ENCODE peak calls at places on chromosomes 7 and 10, in five cellular contexts. One of them, this sample, is unnamed.

GRCh38 chr10:5575482-5576153 is 50.9 kb downstream of the CALML3 start:
- DNase-seq in posterior cingulate gyrus: no peak
- DNase-seq in HuH-7.5: no peak
- DNase-seq in activated effector memory CD4-positive, alpha-beta T cell treated with anti-CD3 and anti-CD28 coated beads, Interleukin-2, amount 50 U/mL, for 16 hours: peak; percentile 46
- DNase-seq in aorta: peak; percentile 75
- DNase-seq in this sample: peak; percentile 49

GRCh38 chr10:87771871-87772500 is 46.0 kb downstream of the ATAD1 start:
- DNase-seq in posterior cingulate gyrus: no peak
- DNase-seq in HuH-7.5: no peak
- DNase-seq in activated effector memory CD4-positive, alpha-beta T cell treated with anti-CD3 and anti-CD28 coated beads, Interleukin-2, amount 50 U/mL, for 16 hours: no peak
- DNase-seq in aorta: no peak
- DNase-seq in this sample: no peak

GRCh38 chr7:28407643-28408042 is 4.7 kb upstream of the CREB5 start:
- DNase-seq in posterior cingulate gyrus: no peak
- DNase-seq in HuH-7.5: peak; percentile 25
- DNase-seq in activated effector memory CD4-positive, alpha-beta T cell treated with anti-CD3 and anti-CD28 coated beads, Interleukin-2, amount 50 U/mL, for 16 hours: no peak
- DNase-seq in aorta: no peak
- DNase-seq in this sample: no peak

GRCh38 chr10:59285848-59286247 is 76.5 kb downstream of the FAM13C start:
- DNase-seq in posterior cingulate gyrus: no peak
- DNase-seq in HuH-7.5: no peak
- DNase-seq in activated effector memory CD4-positive, alpha-beta T cell treated with anti-CD3 and anti-CD28 coated beads, Interleukin-2, amount 50 U/mL, for 16 hours: no peak
- DNase-seq in aorta: no peak
- DNase-seq in this sample: no peak

GRCh38 chr7:44213206-44213871 is 12.6 kb downstream of the YKT6 start:
- DNase-seq in posterior cingulate gyrus: no peak
- DNase-seq in HuH-7.5: no peak
- DNase-seq in activated effector memory CD4-positive, alpha-beta T cell treated with anti-CD3 and anti-CD28 coated beads, Interleukin-2, amount 50 U/mL, for 16 hours: no peak
- DNase-seq in aorta: no peak
- DNase-seq in this sample: no peak

GRCh38 chr7:118029881-118030422 is 154.0 kb upstream of the LSM8 start:
- DNase-seq in posterior cingulate gyrus: no peak
- DNase-seq in HuH-7.5: no peak
- DNase-seq in activated effector memory CD4-positive, alpha-beta T cell treated with anti-CD3 and anti-CD28 coated beads, Interleukin-2, amount 50 U/mL, for 16 hours: no peak
- DNase-seq in aorta: no peak
- DNase-seq in this sample: no peak

GRCh38 chr10:11658801-11659368 is 47.4 kb upstream of the USP6NL start:
- DNase-seq in posterior cingulate gyrus: no peak
- DNase-seq in HuH-7.5: no peak
- DNase-seq in activated effector memory CD4-positive, alpha-beta T cell treated with anti-CD3 and anti-CD28 coated beads, Interleukin-2, amount 50 U/mL, for 16 hours: no peak
- DNase-seq in aorta: no peak
- DNase-seq in this sample: no peak

GRCh38 chr10:5692476-5693358 is 8.1 kb downstream of the TASOR2 start:
- DNase-seq in posterior cingulate gyrus: peak; percentile 40
- DNase-seq in HuH-7.5: no peak
- DNase-seq in activated effector memory CD4-positive, alpha-beta T cell treated with anti-CD3 and anti-CD28 coated beads, Interleukin-2, amount 50 U/mL, for 16 hours: peak; percentile 85
- DNase-seq in aorta: peak; percentile 83
- DNase-seq in this sample: no peak

GRCh38 chr10:22833781-22834180 is 94.1 kb upstream of the ARMC3 start:
- DNase-seq in posterior cingulate gyrus: no peak
- DNase-seq in HuH-7.5: no peak
- DNase-seq in activated effector memory CD4-positive, alpha-beta T cell treated with anti-CD3 and anti-CD28 coated beads, Interleukin-2, amount 50 U/mL, for 16 hours: no peak
- DNase-seq in aorta: no peak
- DNase-seq in this sample: no peak

GRCh38 chr10:127907411-127908105 is 655 bp downstream of the PTPRE start:
- DNase-seq in posterior cingulate gyrus: peak; percentile 44
- DNase-seq in HuH-7.5: no peak
- DNase-seq in activated effector memory CD4-positive, alpha-beta T cell treated with anti-CD3 and anti-CD28 coated beads, Interleukin-2, amount 50 U/mL, for 16 hours: no peak
- DNase-seq in aorta: peak; percentile 86
- DNase-seq in this sample: peak; percentile 49

GRCh38 chr10:5628798-5629788 is 37.3 kb downstream of the ASB13 start:
- DNase-seq in posterior cingulate gyrus: no peak
- DNase-seq in HuH-7.5: no peak
- DNase-seq in activated effector memory CD4-positive, alpha-beta T cell treated with anti-CD3 and anti-CD28 coated beads, Interleukin-2, amount 50 U/mL, for 16 hours: no peak
- DNase-seq in aorta: no peak
- DNase-seq in this sample: peak; percentile 63

GRCh38 chr10:97858001-97858439 is 8.4 kb downstream of the GOLGA7B start:
- DNase-seq in posterior cingulate gyrus: no peak
- DNase-seq in HuH-7.5: no peak
- DNase-seq in activated effector memory CD4-positive, alpha-beta T cell treated with anti-CD3 and anti-CD28 coated beads, Interleukin-2, amount 50 U/mL, for 16 hours: no peak
- DNase-seq in aorta: no peak
- DNase-seq in this sample: no peak

GRCh38 chr7:32043688-32044087 is 26.5 kb downstream of the PDE1C start:
- DNase-seq in posterior cingulate gyrus: no peak
- DNase-seq in HuH-7.5: no peak
- DNase-seq in activated effector memory CD4-positive, alpha-beta T cell treated with anti-CD3 and anti-CD28 coated beads, Interleukin-2, amount 50 U/mL, for 16 hours: no peak
- DNase-seq in aorta: no peak
- DNase-seq in this sample: no peak

GRCh38 chr7:68865351-68865885 is 732.9 kb upstream of the AUTS2 start:
- DNase-seq in posterior cingulate gyrus: no peak
- DNase-seq in HuH-7.5: no peak
- DNase-seq in activated effector memory CD4-positive, alpha-beta T cell treated with anti-CD3 and anti-CD28 coated beads, Interleukin-2, amount 50 U/mL, for 16 hours: no peak
- DNase-seq in aorta: no peak
- DNase-seq in this sample: no peak

GRCh38 chr10:5775705-5776104 is 37.5 kb downstream of the GDI2 start:
- DNase-seq in posterior cingulate gyrus: peak; percentile 41
- DNase-seq in HuH-7.5: no peak
- DNase-seq in activated effector memory CD4-positive, alpha-beta T cell treated with anti-CD3 and anti-CD28 coated beads, Interleukin-2, amount 50 U/mL, for 16 hours: peak; percentile 92
- DNase-seq in aorta: no peak
- DNase-seq in this sample: no peak

GRCh38 chr10:77004917-77005564 is 632.6 kb downstream of the KCNMA1 start:
- DNase-seq in posterior cingulate gyrus: no peak
- DNase-seq in HuH-7.5: peak; percentile 15
- DNase-seq in activated effector memory CD4-positive, alpha-beta T cell treated with anti-CD3 and anti-CD28 coated beads, Interleukin-2, amount 50 U/mL, for 16 hours: no peak
- DNase-seq in aorta: no peak
- DNase-seq in this sample: peak; percentile 55

GRCh38 chr10:11573497-11573896 is 38.0 kb downstream of the USP6NL start:
- DNase-seq in posterior cingulate gyrus: no peak
- DNase-seq in HuH-7.5: no peak
- DNase-seq in activated effector memory CD4-positive, alpha-beta T cell treated with anti-CD3 and anti-CD28 coated beads, Interleukin-2, amount 50 U/mL, for 16 hours: no peak
- DNase-seq in aorta: no peak
- DNase-seq in this sample: no peak

GRCh38 chr10:33055636-33056035 is 97.6 kb upstream of the ITGB1 start:
- DNase-seq in posterior cingulate gyrus: no peak
- DNase-seq in HuH-7.5: no peak
- DNase-seq in activated effector memory CD4-positive, alpha-beta T cell treated with anti-CD3 and anti-CD28 coated beads, Interleukin-2, amount 50 U/mL, for 16 hours: no peak
- DNase-seq in aorta: no peak
- DNase-seq in this sample: peak; percentile 28

GRCh38 chr10:30770816-30771215 is 141.3 kb upstream of the LYZL2 start:
- DNase-seq in posterior cingulate gyrus: no peak
- DNase-seq in HuH-7.5: no peak
- DNase-seq in activated effector memory CD4-positive, alpha-beta T cell treated with anti-CD3 and anti-CD28 coated beads, Interleukin-2, amount 50 U/mL, for 16 hours: no peak
- DNase-seq in aorta: no peak
- DNase-seq in this sample: no peak